ENCODE peak calls at places on chromosome 11, in four cellular contexts. L is K562, X is GM12878, V is H1. T is an unnamed sample.

GRCh38 chr11:71251761-71252433 is 480 bp downstream of the SHANK2 start:
- DNase-seq in V (peak), L (no peak), X (no peak), T (no peak)

GRCh38 chr11:110951609-110952008 is 239.4 kb upstream of the ARHGAP20 start:
- DNase-seq in X (peak), V (no peak), L (no peak), T (no peak)

GRCh38 chr11:130159657-130160459 is at the start of gene ST14:
- DNase-seq in X (no peak), V (peak), L (no peak), T (no peak)

GRCh38 chr11:117300301-117300700 is 9.2 kb downstream of the BACE1-AS start:
- DNase-seq in V (peak), X (no peak), L (no peak), T (peak)

GRCh38 chr11:75105462-75105925 is 8.8 kb upstream of the OR2AT4 start:
- DNase-seq in V (no peak), L (peak), X (no peak), T (peak)

GRCh38 chr11:34514050-34514449 is 456 bp upstream of the ELF5 start:
- DNase-seq in V (no peak), L (no peak), X (no peak), T (no peak)

GRCh38 chr11:103228807-103229206 is 119.6 kb downstream of the DYNC2H1 start:
- DNase-seq in L (no peak), V (no peak), X (no peak), T (no peak)

GRCh38 chr11:103051158-103051801 is 40.7 kb downstream of the DCUN1D5 start:
- DNase-seq in L (no peak), V (no peak), X (no peak), T (no peak)

GRCh38 chr11:40885257-40885947 is 574.0 kb downstream of the LRRC4C start:
- DNase-seq in X (no peak), V (no peak), L (no peak), T (no peak)

GRCh38 chr11:101288392-101288791 is 158.8 kb upstream of the PGR start:
- DNase-seq in V (no peak), X (no peak), L (no peak), T (no peak)

GRCh38 chr11:206002-206384 is 1.2 kb downstream of the BET1L start:
- DNase-seq in X (no peak), V (no peak), L (no peak), T (no peak)

GRCh38 chr11:83033972-83034672 is 37.6 kb downstream of the RAB30 start:
- DNase-seq in V (no peak), L (peak), X (no peak), T (no peak)

GRCh38 chr11:111923351-111923788 is 4.7 kb downstream of the C11orf52 start:
- DNase-seq in V (no peak), X (no peak), L (no peak), T (peak)

GRCh38 chr11:134645576-134645975 is 233.5 kb upstream of the B3GAT1 start:
- DNase-seq in L (no peak), X (no peak), V (no peak), T (no peak)

GRCh38 chr11:1086171-1087102 is 11.8 kb downstream of the MUC2 start:
- DNase-seq in X (no peak), L (no peak), V (no peak), T (no peak)

GRCh38 chr11:29282088-29282487 is 734.7 kb downstream of the KCNA4 start:
- DNase-seq in X (no peak), V (no peak), L (no peak), T (peak)

GRCh38 chr11:65899356-65900124 is 648 bp downstream of the FOSL1 start:
- DNase-seq in V (peak), L (peak), X (no peak), T (peak)

GRCh38 chr11:65452806-65453490 is 30.4 kb downstream of the NEAT1 start:
- DNase-seq in X (no peak), L (no peak), V (no peak), T (no peak)

GRCh38 chr11:107593941-107594340 is 3.0 kb downstream of the ELMOD1 start:
- DNase-seq in X (no peak), V (no peak), L (no peak), T (no peak)

GRCh38 chr11:74636633-74637184 is 44.3 kb downstream of the POLD3 start:
- DNase-seq in X (no peak), L (peak), V (no peak), T (no peak)

GRCh38 chr11:128956401-128957203 is 13.9 kb upstream of the TP53AIP1 start:
- DNase-seq in V (no peak), X (peak), L (peak), T (peak)

GRCh38 chr11:122765487-122766131 is 72.7 kb upstream of the CRTAM start:
- DNase-seq in X (no peak), V (no peak), L (no peak), T (no peak)

GRCh38 chr11:111419181-111419580 is 40.1 kb upstream of the POU2AF1 start:
- DNase-seq in L (no peak), X (no peak), V (no peak), T (no peak)

GRCh38 chr11:25755918-25756584 is 575.9 kb upstream of the ANO3 start:
- DNase-seq in V (no peak), X (no peak), L (no peak), T (no peak)

GRCh38 chr11:67439321-67440228 is 2.1 kb upstream of the PTPRCAP start:
- DNase-seq in X (no peak), L (no peak), V (no peak), T (peak)

GRCh38 chr11:59550842-59551650 is 39.7 kb downstream of the OR4D9 start:
- DNase-seq in X (peak), V (peak), L (peak), T (peak)

GRCh38 chr11:75241906-75242644 is 1.5 kb downstream of the TPBGL start:
- DNase-seq in X (no peak), V (no peak), L (no peak), T (no peak)

GRCh38 chr11:92314499-92314898 is 89.9 kb downstream of the FAT3 start:
- DNase-seq in L (no peak), X (no peak), V (no peak), T (no peak)

GRCh38 chr11:17351510-17352176 is at the start of gene NCR3LG1:
- DNase-seq in V (peak), X (no peak), L (peak), T (peak)

GRCh38 chr11:130145328-130145812 is 14.2 kb upstream of the ST14 start:
- DNase-seq in V (no peak), X (no peak), L (no peak), T (peak)

GRCh38 chr11:73209892-73210291 is 8.2 kb upstream of the P2RY2 start:
- DNase-seq in X (no peak), L (no peak), V (no peak), T (no peak)

GRCh38 chr11:69052343-69053168 is 3.8 kb downstream of the TPCN2 start:
- DNase-seq in V (no peak), X (no peak), L (no peak), T (no peak)

GRCh38 chr11:64376071-64376470 is 17.1 kb downstream of the RPS6KA4 start:
- DNase-seq in V (no peak), X (no peak), L (no peak), T (no peak)

GRCh38 chr11:113113801-113114451 is 152.7 kb downstream of the NCAM1 start:
- DNase-seq in X (no peak), V (no peak), L (no peak), T (no peak)

GRCh38 chr11:93952082-93952780 is 68.9 kb upstream of the HEPHL1 start:
- DNase-seq in V (peak), L (no peak), X (no peak), T (peak)

GRCh38 chr11:93073508-93074280 is 104.2 kb downstream of the MTNR1B start:
- DNase-seq in X (no peak), V (no peak), L (no peak), T (no peak)

GRCh38 chr11:102932678-102933077 is 22.9 kb downstream of the MMP13 start:
- DNase-seq in X (no peak), V (no peak), L (no peak), T (no peak)

GRCh38 chr11:47572715-47573255 is 6.0 kb downstream of the KBTBD4 start:
- DNase-seq in V (no peak), X (no peak), L (no peak), T (no peak)

GRCh38 chr11:76208829-76209670 is 2.7 kb upstream of the WNT11 start:
- DNase-seq in V (peak), X (no peak), L (no peak), T (peak)

GRCh38 chr11:783581-784015 is 6.3 kb downstream of the CEND1 start:
- DNase-seq in V (peak), X (no peak), L (peak), T (no peak)

GRCh38 chr11:119093951-119094815 is 7.5 kb downstream of the DPAGT1 start:
- DNase-seq in X (no peak), L (peak), V (peak), T (no peak)
- TF ChIP-seq CBX5 in X (no peak), L (no peak), V (no peak), T (no peak)

GRCh38 chr11:118742304-118742703 is 48.7 kb downstream of the DDX6 start:
- DNase-seq in X (no peak), L (peak), V (no peak), T (peak)

GRCh38 chr11:118744001-118744400 is 47.0 kb downstream of the DDX6 start:
- DNase-seq in L (no peak), X (no peak), V (no peak), T (no peak)

GRCh38 chr11:118735203-118735602 is 55.8 kb upstream of the TREH start:
- DNase-seq in L (no peak), V (no peak), X (no peak), T (no peak)

DNA sequence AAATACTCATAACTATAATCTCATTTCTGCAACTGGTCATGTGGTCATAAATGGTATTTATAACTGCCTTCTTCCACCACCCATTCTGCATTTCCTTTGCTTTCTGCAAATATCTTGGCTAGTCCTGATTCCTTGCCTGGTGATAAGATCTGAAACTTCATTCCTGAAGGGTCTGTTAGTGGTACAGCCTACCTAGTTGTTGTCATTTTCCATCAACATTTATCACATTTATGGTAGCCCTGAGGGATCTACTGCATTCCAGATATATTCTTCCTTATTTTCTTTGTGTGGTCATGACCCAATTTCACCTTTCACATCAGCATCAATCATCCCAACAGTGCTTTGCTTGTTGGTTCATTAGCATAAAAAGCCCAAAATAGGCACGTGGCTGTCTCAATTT is 50.1 kb downstream of the DDX6 start:
- DNase-seq in X (no peak), L (no peak), V (no peak), T (no peak)
- TF ChIP-seq CBX5 in X (no peak), L (no peak), V (no peak), T (no peak)

DNA sequence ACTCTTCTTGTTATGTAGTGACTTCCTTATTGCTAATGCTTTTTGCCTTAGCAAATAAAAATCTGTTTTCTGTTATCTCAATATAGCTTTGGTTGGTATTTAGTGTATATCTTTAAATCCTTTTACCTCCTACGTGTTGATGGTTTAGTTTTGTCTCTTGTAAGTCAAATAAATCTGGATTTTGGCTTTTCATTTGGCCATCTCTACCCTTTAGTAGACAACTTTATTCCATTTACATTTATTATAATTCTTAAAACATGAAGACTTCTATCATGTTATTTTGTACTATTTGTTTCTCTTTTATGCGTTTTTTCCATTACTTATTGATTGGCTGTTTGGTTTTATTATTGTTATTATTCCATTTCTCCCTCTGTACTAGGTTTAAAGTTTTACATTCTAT is 19.5 kb upstream of the ALKBH3 start:
- DNase-seq in L (no peak), V (no peak), X (no peak), T (no peak)
- TF ChIP-seq CBX5 in L (no peak), V (no peak), X (no peak), T (no peak)

DNA sequence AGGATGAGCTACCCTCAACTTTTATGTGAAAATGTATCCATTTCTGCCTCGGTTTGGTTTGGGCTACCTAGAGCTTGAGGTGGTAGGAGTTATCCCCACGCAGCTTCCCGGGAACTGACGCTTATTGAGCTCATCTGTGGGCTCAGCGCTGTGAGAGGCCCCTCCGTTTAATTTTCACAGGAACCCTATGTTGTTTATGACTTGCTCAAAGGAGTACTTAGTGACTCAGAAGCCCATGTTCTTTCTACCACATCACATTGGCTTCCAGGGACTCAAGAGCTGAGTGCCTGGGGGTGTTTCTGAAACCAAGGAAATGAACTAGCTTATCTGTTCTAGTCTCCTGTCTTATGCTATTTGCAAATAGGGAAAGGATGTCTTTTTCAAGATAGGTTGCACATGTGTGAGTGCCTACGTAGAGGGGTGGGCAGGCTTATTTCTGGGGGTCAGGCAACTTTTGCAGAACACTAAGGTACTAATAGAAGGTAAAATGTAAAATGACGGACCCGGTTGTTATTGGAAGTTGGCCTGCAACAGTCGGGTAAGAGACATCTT is 40.5 kb downstream of the MICAL2 start:
- DNase-seq in L (peak), V (no peak), X (no peak), T (no peak)
- TF ChIP-seq CBX5 in L (no peak), V (no peak), X (no peak), T (no peak)

T was measured in HepG2.